ENCODE peak calls at places on chromosomes 1 and 21, in seven cellular contexts. O is GM23338, D is thoracic aorta, F is HepG2, Y is left ventricle myocardium inferior, S is lung, N is fibroblast of lung. E is an unnamed sample.

GRCh38 chr21:29196021-29196663 is 65.7 kb downstream of the MAP3K7CL start:
- DNase-seq in S (peak; percentile 73), O (peak; percentile 33), Y (no peak), N (peak; percentile 93), F (peak; percentile 70), D (peak; percentile 53), E (no peak)

GRCh38 chr1:12315126-12315525 is 85.3 kb downstream of the VPS13D start:
- DNase-seq in D (no peak), Y (no peak), S (no peak), O (no peak), F (no peak), N (no peak), E (no peak)

GRCh38 chr1:41474490-41475271 is 9.8 kb downstream of the EDN2 start:
- DNase-seq in N (peak; percentile 47), Y (no peak), S (no peak), O (peak; percentile 28), F (no peak), D (no peak), E (peak; percentile 52)

GRCh38 chr1:201171063-201172036 is 17.1 kb upstream of the TMEM9 start:
- DNase-seq in N (peak; percentile 24), O (peak; percentile 74), S (no peak), Y (peak; percentile 27), F (peak; percentile 65), D (no peak), E (peak; percentile 62)

GRCh38 chr1:10374442-10374860 is 24.4 kb upstream of the PGD start:
- DNase-seq in F (no peak), D (no peak), S (no peak), Y (no peak), O (no peak), N (no peak), E (no peak)

GRCh38 chr1:43027977-43028376 is 69.3 kb upstream of the SLC2A1 start:
- DNase-seq in N (no peak), F (no peak), S (no peak), D (no peak), O (no peak), Y (no peak), E (no peak)

GRCh38 chr1:3919706-3920105 is 19.6 kb upstream of the C1orf174 start:
- DNase-seq in S (no peak), Y (no peak), F (no peak), N (no peak), O (no peak), D (no peak), E (no peak)

GRCh38 chr1:234775477-234776246 is 165.7 kb upstream of the IRF2BP2 start:
- DNase-seq in N (peak; percentile 43), F (no peak), O (no peak), D (no peak), Y (no peak), S (no peak), E (no peak)

GRCh38 chr1:18491168-18491567 is 10.4 kb downstream of the KLHDC7A start:
- DNase-seq in S (no peak), N (no peak), O (no peak), F (no peak), Y (no peak), D (no peak), E (no peak)

GRCh38 chr1:21537932-21538630 is 28.9 kb downstream of the ALPL start:
- DNase-seq in S (no peak), D (no peak), F (peak; percentile 91), N (no peak), Y (peak; percentile 75), O (peak; percentile 52), E (no peak)

GRCh38 chr21:33403128-33403785 is at the start of gene IFNGR2:
- DNase-seq in Y (peak; percentile 50), D (no peak), N (no peak), O (peak; percentile 58), F (no peak), S (no peak), E (peak; percentile 52)

GRCh38 chr1:230310381-230311163 is 115.6 kb downstream of the PGBD5 start:
- DNase-seq in O (peak; percentile 84), N (peak; percentile 50), S (peak; percentile 77), F (peak; percentile 60), Y (peak; percentile 73), D (peak; percentile 31), E (peak; percentile 78)

GRCh38 chr1:202958544-202959275 is 598 bp upstream of the ADIPOR1 start:
- DNase-seq in S (no peak), F (no peak), D (no peak), N (no peak), O (peak; percentile 32), Y (no peak), E (peak; percentile 42)

GRCh38 chr1:1545946-1546737 is 5.7 kb upstream of the TMEM240 start:
- DNase-seq in N (no peak), D (no peak), O (no peak), Y (no peak), F (no peak), S (no peak), E (no peak)

GRCh38 chr1:33337994-33338494 is 17.1 kb upstream of the A3GALT2 start:
- DNase-seq in D (no peak), S (no peak), N (peak; percentile 75), F (peak; percentile 52), Y (no peak), O (no peak), E (no peak)

GRCh38 chr1:228216371-228217320 is 8.8 kb downstream of the OBSCN start:
- DNase-seq in Y (no peak), N (no peak), D (no peak), O (no peak), F (no peak), S (no peak), E (no peak)

GRCh38 chr1:234681065-234681464 is 71.1 kb upstream of the IRF2BP2 start:
- DNase-seq in Y (no peak), S (no peak), D (no peak), F (no peak), O (no peak), N (no peak), E (no peak)

GRCh38 chr21:33019885-33020557 is 5.7 kb upstream of the OLIG2 start:
- DNase-seq in D (no peak), S (no peak), N (no peak), Y (no peak), F (no peak), O (peak; percentile 84), E (no peak)

GRCh38 chr1:170765712-170766330 is 101.9 kb downstream of the PRRX1 start:
- DNase-seq in Y (no peak), F (no peak), N (peak; percentile 38), D (no peak), S (no peak), O (peak; percentile 41), E (no peak)
- TF ChIP-seq CTCF in Y (peak; percentile 73), F (no peak), N (peak; percentile 70), D (peak; percentile 72), S (no peak), O (peak; percentile 49), E (no peak)

DNA sequence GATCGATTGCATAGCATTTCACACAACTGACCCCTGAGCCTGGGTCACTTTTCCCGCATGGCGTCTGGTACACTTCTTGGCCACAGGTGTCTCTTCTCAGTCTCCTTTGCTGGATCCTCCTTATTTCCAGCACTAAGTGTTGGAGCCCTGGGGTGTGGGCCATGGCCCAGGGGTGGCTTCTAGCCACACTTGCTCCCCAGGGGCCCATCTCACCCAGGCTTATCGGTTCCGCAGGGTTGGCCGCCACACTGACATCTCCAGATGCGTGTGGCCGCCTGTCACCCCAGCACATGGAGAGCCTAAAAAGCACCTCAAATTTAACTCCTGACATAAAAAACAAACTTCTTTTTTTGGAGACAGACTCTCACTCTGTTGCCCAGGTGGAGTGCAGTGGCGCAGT is 2.4 kb downstream of the THAP3 start:
- DNase-seq in O (no peak), D (no peak), Y (no peak), F (no peak), N (no peak), S (no peak), E (no peak)
- H3K36me3 ChIP-seq in O (no peaks in the 10 kb centered on the region), D (peaks cover 34% of the 10 kb centered on the region), Y (peaks cover 62% of the 10 kb centered on the region), F (peaks cover 11% of the 10 kb centered on the region), N (peaks cover 23% of the 10 kb centered on the region), S (peaks cover 27% of the 10 kb centered on the region), E (no peaks in the 10 kb centered on the region)

GRCh38 chr1:209491031-209491430 is 92.5 kb upstream of the CAMK1G start:
- DNase-seq in Y (no peak), N (no peak), O (no peak), F (no peak), D (no peak), S (no peak), E (no peak)
- TF ChIP-seq CTCF in Y (no peak), N (no peak), O (no peak), F (no peak), D (no peak), S (no peak), E (no peak)

GRCh38 chr1:209391792-209392191 is 191.7 kb upstream of the CAMK1G start:
- DNase-seq in O (no peak), D (no peak), S (no peak), Y (no peak), F (no peak), N (no peak), E (no peak)
- H3K36me3 ChIP-seq in O (no peaks in the 10 kb centered on the region), D (no peaks in the 10 kb centered on the region), S (no peaks in the 10 kb centered on the region), Y (no peaks in the 10 kb centered on the region), F (no peaks in the 10 kb centered on the region), N (no peaks in the 10 kb centered on the region), E (no peaks in the 10 kb centered on the region)

GRCh38 chr1:35345439-35345981 is 77.0 kb downstream of the ZMYM4 start:
- DNase-seq in O (peak; percentile 64), Y (no peak), F (peak; percentile 75), D (no peak), N (no peak), S (peak; percentile 31), E (no peak)
- TF ChIP-seq CTCF in O (peak; percentile 52), Y (no peak), F (peak; percentile 61), D (no peak), N (no peak), S (no peak), E (no peak)

GRCh38 chr21:25764065-25764464 is 29.3 kb downstream of the GABPA start:
- DNase-seq in D (no peak), S (no peak), Y (no peak), F (no peak), O (no peak), N (no peak), E (no peak)
- H3K36me3 ChIP-seq in D (peaks cover 31% of the 10 kb centered on the region), S (peaks cover 15% of the 10 kb centered on the region), Y (peaks cover 94% of the 10 kb centered on the region), F (peaks cover 6% of the 10 kb centered on the region), O (peaks cover 18% of the 10 kb centered on the region), N (peaks cover 2% of the 10 kb centered on the region), E (no peaks in the 10 kb centered on the region)

GRCh38 chr1:35855016-35855700 is 27.9 kb upstream of the AGO1 start:
- DNase-seq in S (no peak), D (no peak), O (peak; percentile 53), N (no peak), F (no peak), Y (no peak), E (peak; percentile 22)
- TF ChIP-seq CTCF in S (no peak), D (no peak), O (peak; percentile 46), N (no peak), F (no peak), Y (no peak), E (no peak)

GRCh38 chr1:26570287-26570686 is 40.7 kb downstream of the RPS6KA1 start:
- DNase-seq in Y (no peak), O (no peak), S (no peak), N (peak; percentile 55), F (no peak), D (no peak), E (no peak)
- H3K36me3 ChIP-seq in Y (no peaks in the 10 kb centered on the region), O (no peaks in the 10 kb centered on the region), S (peaks cover 51% of the 10 kb centered on the region), N (no peaks in the 10 kb centered on the region), F (peaks cover 7% of the 10 kb centered on the region), D (no peaks in the 10 kb centered on the region), E (peaks cover 12% of the 10 kb centered on the region)

E was measured in mucosa of descending colon.